ENCODE peak calls at places on chromosomes 6 and 20, in six cellular contexts. W is thyroid gland, A is fibroblast of pulmonary artery, D is MCF 10A, F is hepatocyte, C is adrenal gland. I is an unnamed sample.

GRCh38 chr6:121533321-121533841 is 97.9 kb downstream of the GJA1 start:
- DNase-seq in C (no peak), W (no peak), D (no peak), A (no peak), F (no peak), I (no peak)

GRCh38 chr20:17617212-17617867 is 47.5 kb downstream of the DSTN start:
- DNase-seq in A (peak), W (peak), C (peak), D (peak), F (peak), I (peak)

GRCh38 chr6:109073344-109074235 is 21.1 kb downstream of the SESN1 start:
- DNase-seq in W (peak), F (peak), C (peak), A (peak), D (peak), I (peak)

GRCh38 chr6:10613077-10613476 is 81.3 kb downstream of the C6orf52 start:
- DNase-seq in C (no peak), W (no peak), D (no peak), F (no peak), A (no peak), I (no peak)

GRCh38 chr6:136012198-136012884 is 160.8 kb downstream of the PDE7B start:
- DNase-seq in W (no peak), C (no peak), D (peak), A (peak), F (no peak), I (no peak)

GRCh38 chr6:150876598-150876997 is 11.1 kb downstream of the MTHFD1L start:
- DNase-seq in C (peak), W (peak), A (peak), F (no peak), D (peak), I (peak)

GRCh38 chr20:25024171-25024570 is 31.6 kb upstream of the APMAP start:
- DNase-seq in D (no peak), A (no peak), C (no peak), W (peak), F (no peak), I (no peak)

GRCh38 chr20:35344354-35344837 is 52.2 kb upstream of the FAM83C start:
- DNase-seq in D (peak), F (peak), A (peak), W (no peak), C (peak), I (no peak)

GRCh38 chr6:160461641-160462040 is 113.5 kb downstream of the SLC22A3 start:
- DNase-seq in C (no peak), D (peak), W (no peak), A (peak), F (no peak), I (no peak)

GRCh38 chr6:169906004-169906740 is 154.8 kb downstream of the ERMARD start:
- DNase-seq in C (peak), A (no peak), W (no peak), F (no peak), D (no peak), I (no peak)

GRCh38 chr6:37607949-37608348 is 89.7 kb downstream of the MDGA1 start:
- DNase-seq in D (peak), A (peak), F (peak), W (no peak), C (no peak), I (no peak)

GRCh38 chr6:26270903-26271639 is 93.9 kb upstream of the BTN3A2 start:
- DNase-seq in A (peak), F (peak), D (peak), C (peak), W (peak), I (peak)

GRCh38 chr6:33694401-33694931 is 17.0 kb downstream of the UQCC2 start:
- DNase-seq in W (no peak), F (peak), A (peak), D (peak), C (no peak), I (no peak)

GRCh38 chr6:35970181-35970580 is 49.3 kb upstream of the SRPK1 start:
- DNase-seq in A (peak), F (peak), D (peak), W (no peak), C (peak), I (no peak)

GRCh38 chr6:46491201-46491788 is at the start of gene RCAN2:
- DNase-seq in C (peak), A (peak), W (peak), F (peak), D (peak), I (peak)

GRCh38 chr6:152170702-152171667 is 363.5 kb downstream of the ESR1 start:
- DNase-seq in F (peak), D (no peak), C (peak), A (peak), W (no peak), I (no peak)

GRCh38 chr6:74891358-74891811 is 314.5 kb downstream of the COL12A1 start:
- DNase-seq in F (no peak), C (peak), W (no peak), A (no peak), D (no peak), I (peak)

GRCh38 chr20:63026582-63027424 is 20.0 kb upstream of the BHLHE23 start:
- DNase-seq in D (no peak), W (no peak), F (no peak), A (no peak), C (no peak), I (no peak)

GRCh38 chr6:82410151-82410621 is 46.6 kb downstream of the TPBG start:
- DNase-seq in C (no peak), D (peak), A (peak), F (no peak), W (no peak), I (no peak)

GRCh38 chr20:46270977-46271744 is 37.1 kb downstream of the CDH22 start:
- DNase-seq in F (no peak), D (no peak), C (no peak), W (no peak), A (no peak), I (no peak)

GRCh38 chr20:51385941-51386530 is 156.5 kb downstream of the NFATC2 start:
- DNase-seq in C (peak), W (no peak), F (no peak), A (peak), D (peak), I (peak)
- TF ChIP-seq CTCF in C (peak), W (peak), F (peak), A (peak), D (peak), I (peak)

DNA sequence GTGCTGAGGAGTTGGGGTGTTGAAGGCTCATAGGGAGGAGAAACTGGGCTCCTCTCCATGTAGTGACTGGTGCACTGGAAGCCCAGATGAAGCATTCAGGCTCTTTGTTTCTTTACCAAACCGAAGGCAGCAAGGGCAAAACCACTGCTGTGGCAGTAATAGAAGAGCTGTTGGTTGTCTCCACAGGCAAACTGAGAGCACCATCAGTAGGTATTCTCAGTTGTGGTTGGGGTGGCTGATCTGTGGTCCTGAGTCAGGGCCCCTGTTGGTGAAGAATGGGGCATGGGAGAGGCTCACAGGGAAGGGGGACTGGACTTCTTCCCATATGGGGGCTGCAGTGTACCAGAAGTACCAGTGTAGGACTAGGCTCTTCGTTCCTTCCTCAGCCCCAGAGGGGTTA is 460.2 kb upstream of the IMPG1 start:
- DNase-seq in A (no peak), W (no peak), D (no peak), F (no peak), C (no peak), I (no peak)
- TF ChIP-seq CTCF in A (no peak), W (no peak), D (no peak), F (no peak), C (no peak), I (no peak)

GRCh38 chr6:67009818-67010217 is 1302.8 kb upstream of the EYS start:
- DNase-seq in C (no peak), D (no peak), W (no peak), A (no peak), F (peak), I (no peak)
- TF ChIP-seq CTCF in C (no peak), D (peak), W (no peak), A (peak), F (peak), I (no peak)

GRCh38 chr20:22101606-22102005 is 396.1 kb downstream of the PAX1 start:
- DNase-seq in C (no peak), D (no peak), A (no peak), F (no peak), W (no peak), I (no peak)

DNA sequence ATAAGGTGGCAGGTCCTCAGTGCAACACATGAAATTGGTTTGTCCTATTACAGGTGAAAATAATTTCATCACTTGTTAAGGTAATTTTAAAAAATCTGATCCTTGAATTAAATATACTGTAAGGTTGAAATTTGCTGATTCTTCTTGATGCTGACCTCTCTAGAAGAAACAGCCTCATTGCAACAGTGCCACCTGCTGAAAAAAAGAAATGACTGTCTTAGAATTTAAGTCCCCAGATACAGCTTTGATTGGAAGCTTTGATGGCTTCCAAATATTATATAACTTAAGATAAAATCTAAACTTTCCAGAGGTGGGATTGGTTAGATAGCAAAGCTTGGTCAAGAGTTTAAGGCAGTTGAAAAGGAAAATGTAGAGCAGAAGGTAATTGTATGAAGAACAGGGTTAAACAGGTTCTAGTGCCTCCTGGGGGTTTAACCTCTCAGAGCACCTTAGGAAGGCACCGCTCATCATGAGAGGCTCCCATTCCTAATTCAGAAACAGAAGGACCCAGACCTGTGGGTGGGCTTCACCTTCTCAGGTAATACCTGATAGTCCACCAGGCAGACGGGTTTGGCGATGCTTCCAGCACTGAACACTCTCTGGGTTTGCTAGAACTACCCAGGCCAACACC is 401.0 kb downstream of the PAX1 start:
- DNase-seq in F (peak), C (peak), A (peak), W (no peak), D (peak), I (peak)
- TF ChIP-seq CTCF in F (peak), C (peak), A (no peak), W (peak), D (peak), I (peak)

GRCh38 chr20:540391-541201 is 3.0 kb downstream of the CSNK2A1 start:
- DNase-seq in C (no peak), A (no peak), W (no peak), F (no peak), D (no peak), I (no peak)
- TF ChIP-seq CTCF in C (no peak), A (no peak), W (no peak), F (no peak), D (no peak), I (no peak)

GRCh38 chr6:53294611-53295010 is 54.1 kb downstream of the ELOVL5 start:
- DNase-seq in C (no peak), F (no peak), A (no peak), D (no peak), W (no peak), I (no peak)

GRCh38 chr6:53287336-53288225 is 61.2 kb downstream of the ELOVL5 start:
- DNase-seq in F (no peak), W (no peak), C (no peak), A (peak), D (no peak), I (peak)

GRCh38 chr6:53294095-53294494 is 54.7 kb downstream of the ELOVL5 start:
- DNase-seq in D (no peak), F (no peak), W (no peak), C (no peak), A (peak), I (no peak)

GRCh38 chr6:53293691-53294090 is 55.1 kb downstream of the ELOVL5 start:
- DNase-seq in C (no peak), D (no peak), F (no peak), W (no peak), A (no peak), I (no peak)

GRCh38 chr6:53290547-53291510 is 57.9 kb downstream of the ELOVL5 start:
- DNase-seq in W (no peak), D (no peak), F (no peak), A (no peak), C (no peak), I (no peak)
- TF ChIP-seq CTCF in W (no peak), D (no peak), F (no peak), A (peak), C (no peak), I (no peak)

GRCh38 chr6:7993399-7993798 is 70.8 kb downstream of the BLOC1S5 start:
- DNase-seq in C (no peak), D (no peak), F (no peak), W (no peak), A (no peak), I (no peak)

GRCh38 chr6:7991536-7991935 is 72.7 kb downstream of the BLOC1S5 start:
- DNase-seq in W (no peak), C (no peak), D (no peak), A (no peak), F (no peak), I (no peak)

GRCh38 chr6:7993952-7994351 is 70.2 kb downstream of the BLOC1S5 start:
- DNase-seq in F (no peak), D (peak), C (no peak), W (no peak), A (no peak), I (no peak)

GRCh38 chr6:7996538-7997225 is 67.5 kb downstream of the BLOC1S5 start:
- DNase-seq in F (peak), W (no peak), A (peak), D (peak), C (no peak), I (no peak)

GRCh38 chr6:7991992-7992815 is 72.0 kb downstream of the BLOC1S5 start:
- DNase-seq in A (peak), F (peak), C (peak), W (no peak), D (peak), I (no peak)
- TF ChIP-seq CTCF in A (peak), F (peak), C (peak), W (no peak), D (peak), I (peak)

GRCh38 chr20:38752029-38752428 is 3.8 kb downstream of the ACTR5 start:
- DNase-seq in W (no peak), F (no peak), A (no peak), D (no peak), C (no peak), I (no peak)

GRCh38 chr20:38754924-38755323 is 6.7 kb downstream of the ACTR5 start:
- DNase-seq in A (no peak), W (no peak), F (no peak), C (no peak), D (no peak), I (no peak)

GRCh38 chr20:38748863-38749153 is 548 bp downstream of the ACTR5 start:
- DNase-seq in C (no peak), W (no peak), F (no peak), A (no peak), D (peak), I (no peak)

GRCh38 chr20:38748097-38748862 is at the start of gene ACTR5:
- DNase-seq in D (peak), A (peak), C (peak), W (peak), F (peak), I (peak)

DNA sequence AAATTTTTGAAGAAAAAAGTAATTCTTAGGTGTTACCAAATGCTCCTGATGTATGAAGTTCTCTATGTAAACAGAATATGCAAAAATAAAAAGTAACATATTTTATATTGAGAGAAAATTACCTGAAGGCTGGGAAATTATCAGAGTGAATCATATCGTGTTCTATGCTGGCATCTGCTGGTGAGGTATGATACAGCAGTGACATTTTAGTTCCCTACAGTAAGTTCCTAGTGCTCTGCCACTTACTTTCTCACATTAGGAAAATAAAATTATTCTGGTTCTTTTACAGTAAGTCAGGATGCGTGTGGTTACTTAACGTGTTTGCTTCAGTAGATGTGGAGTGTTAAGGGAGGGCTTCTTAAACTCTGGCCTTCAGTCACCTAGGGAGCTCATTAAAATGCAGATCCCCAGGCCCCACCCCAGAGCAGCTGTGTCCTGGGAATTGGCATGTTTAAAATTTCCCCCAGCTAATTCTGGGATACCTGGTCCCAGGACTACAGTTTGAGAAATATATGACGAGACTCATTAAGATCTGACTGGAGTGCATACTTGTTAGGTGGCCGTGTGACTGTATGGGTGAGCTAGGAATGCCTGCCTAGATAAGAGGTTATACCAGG is 3.2 kb downstream of the ACTR5 start:
- DNase-seq in W (no peak), A (peak), D (peak), C (peak), F (peak), I (no peak)
- TF ChIP-seq CTCF in W (peak), A (peak), D (peak), C (peak), F (peak), I (peak)

I was measured in testis.